ENCODE peak calls at places on chromosomes 11 and 22, in ten cellular contexts. J is HCT116; I is progenitor cell of endocrine pancreas; A is NCI-H748 treated with DMSO at 0.1 percent for 48 hours; T is ureter; B is AG09309; U is activated CD4-positive, alpha-beta T cell treated with anti-CD3 and anti-CD28 coated beads, Interleukin-2, amount 50 U/mL, for 48 hours; G is hippocampal formation; X is nephron progenitor cell; S is left cardiac atrium. W is an unnamed sample.

GRCh38 chr11:121907379-121907778 is 208.6 kb downstream of the BLID start:
- DNase-seq in J (no peak), I (no peak), A (no peak), T (no peak), B (no peak), U (no peak), G (no peak), X (no peak), S (no peak), W (no peak)

GRCh38 chr22:25420925-25421904 is 143.3 kb upstream of the GRK3 start:
- DNase-seq in J (no peak), I (no peak), A (no peak), T (no peak), B (no peak), U (no peak), G (no peak), X (peak; percentile 39), S (no peak), W (no peak)

GRCh38 chr11:74015919-74016684 is 7.2 kb upstream of the UCP3 start:
- DNase-seq in J (no peak), I (no peak), A (no peak), T (no peak), B (no peak), U (no peak), G (no peak), X (no peak), S (no peak), W (no peak)

GRCh38 chr11:110410638-110411037 is 19.1 kb upstream of the FDX1 start:
- DNase-seq in J (no peak), I (no peak), A (no peak), T (no peak), B (no peak), U (no peak), G (no peak), X (no peak), S (no peak), W (no peak)

GRCh38 chr11:85590848-85591483 is 36.2 kb downstream of the DLG2 start:
- DNase-seq in J (peak; percentile 35), I (no peak), A (peak; percentile 1), T (no peak), B (peak; percentile 21), U (no peak), G (peak; percentile 23), X (no peak), S (no peak), W (peak; percentile 77)

GRCh38 chr11:133134561-133135173 is 397.6 kb downstream of the OPCML start:
- DNase-seq in J (no peak), I (peak; percentile 55), A (peak; percentile 45), T (peak; percentile 68), B (no peak), U (peak; percentile 53), G (no peak), X (peak; percentile 78), S (peak; percentile 69), W (peak; percentile 89)

GRCh38 chr22:30445438-30445936 is 19.9 kb downstream of the MTFP1 start:
- DNase-seq in J (no peak), I (no peak), A (no peak), T (no peak), B (no peak), U (no peak), G (no peak), X (no peak), S (no peak), W (no peak)

GRCh38 chr22:34960005-34960404 is 106.0 kb upstream of the ISX start:
- DNase-seq in J (no peak), I (no peak), A (no peak), T (no peak), B (no peak), U (no peak), G (no peak), X (no peak), S (no peak), W (no peak)

GRCh38 chr22:27534720-27535125 is 266.8 kb downstream of the MN1 start:
- DNase-seq in J (no peak), I (no peak), A (no peak), T (no peak), B (peak; percentile 4), U (no peak), G (no peak), X (no peak), S (no peak), W (no peak)

GRCh38 chr11:66324626-66325025 is 7.8 kb upstream of the CD248 start:
- DNase-seq in J (no peak), I (no peak), A (no peak), T (no peak), B (no peak), U (no peak), G (no peak), X (no peak), S (no peak), W (no peak)

GRCh38 chr22:22754961-22755777 is 110.8 kb downstream of the GGTLC2 start:
- DNase-seq in J (no peak), I (no peak), A (no peak), T (no peak), B (no peak), U (no peak), G (no peak), X (no peak), S (no peak), W (no peak)

GRCh38 chr22:38262051-38262795 is 10.6 kb downstream of the TMEM184B start:
- DNase-seq in J (no peak), I (no peak), A (no peak), T (no peak), B (no peak), U (peak; percentile 61), G (peak; percentile 52), X (no peak), S (peak; percentile 65), W (peak; percentile 54)

GRCh38 chr11:30196400-30197206 is 34.2 kb upstream of the FSHB start:
- DNase-seq in J (peak; percentile 32), I (peak; percentile 70), A (peak; percentile 15), T (peak; percentile 52), B (no peak), U (peak; percentile 55), G (peak; percentile 10), X (peak; percentile 82), S (peak; percentile 69), W (peak; percentile 69)

GRCh38 chr22:42389137-42389536 is 43.1 kb downstream of the NFAM1 start:
- DNase-seq in J (no peak), I (no peak), A (peak; percentile 18), T (no peak), B (no peak), U (no peak), G (no peak), X (no peak), S (no peak), W (no peak)

GRCh38 chr22:37621352-37621860 is 12.8 kb downstream of the GGA1 start:
- DNase-seq in J (no peak), I (no peak), A (no peak), T (no peak), B (no peak), U (no peak), G (no peak), X (no peak), S (no peak), W (no peak)

GRCh38 chr22:39935622-39936021 is 24.6 kb upstream of the TMA7B start:
- DNase-seq in J (no peak), I (no peak), A (no peak), T (no peak), B (no peak), U (no peak), G (no peak), X (no peak), S (no peak), W (no peak)

GRCh38 chr22:27836181-27836580 is 34.6 kb upstream of the MN1 start:
- DNase-seq in J (no peak), I (no peak), A (no peak), T (no peak), B (no peak), U (no peak), G (no peak), X (no peak), S (no peak), W (no peak)

GRCh38 chr22:37965940-37966664 is 12.6 kb downstream of the POLR2F start:
- DNase-seq in J (no peak), I (no peak), A (no peak), T (no peak), B (no peak), U (no peak), G (no peak), X (no peak), S (no peak), W (peak; percentile 36)